ENCODE peak calls at places on chromosomes 7 and 10, in five cellular contexts. One of them, this sample, is unnamed.

GRCh38 chr10:100614416-100614815 is 78.7 kb downstream of the HIF1AN start:
- DNase-seq in AG08396: no peak
- DNase-seq in stimulated activated CD8-positive, alpha-beta memory T cell treated with anti-CD3 and anti-CD28 coated beads, Interleukin-2, amount 100 ng/mL, for 48 hours: no peak
- DNase-seq in posterior vena cava: no peak
- DNase-seq in amniotic epithelial cell: no peak
- DNase-seq in this sample: peak; percentile 68

GRCh38 chr10:36349445-36350063 is 707.5 kb upstream of the FZD8 start:
- DNase-seq in AG08396: peak; percentile 74
- DNase-seq in posterior vena cava: no peak
- DNase-seq in amniotic epithelial cell: peak; percentile 96
- DNase-seq in stimulated activated CD8-positive, alpha-beta memory T cell treated with anti-CD3 and anti-CD28 coated beads, Interleukin-2, amount 100 ng/mL, for 48 hours: no peak
- DNase-seq in this sample: no peak

GRCh38 chr10:22986771-22987542 is 59.1 kb downstream of the ARMC3 start:
- DNase-seq in stimulated activated CD8-positive, alpha-beta memory T cell treated with anti-CD3 and anti-CD28 coated beads, Interleukin-2, amount 100 ng/mL, for 48 hours: no peak
- DNase-seq in amniotic epithelial cell: peak; percentile 35
- DNase-seq in AG08396: peak; percentile 7
- DNase-seq in posterior vena cava: no peak
- DNase-seq in this sample: no peak

GRCh38 chr10:96299383-96299782 is 4.9 kb upstream of the DNTT start:
- DNase-seq in AG08396: no peak
- DNase-seq in amniotic epithelial cell: no peak
- DNase-seq in stimulated activated CD8-positive, alpha-beta memory T cell treated with anti-CD3 and anti-CD28 coated beads, Interleukin-2, amount 100 ng/mL, for 48 hours: no peak
- DNase-seq in posterior vena cava: no peak
- DNase-seq in this sample: no peak

GRCh38 chr7:29285451-29285807 is 90.9 kb downstream of the CHN2 start:
- DNase-seq in stimulated activated CD8-positive, alpha-beta memory T cell treated with anti-CD3 and anti-CD28 coated beads, Interleukin-2, amount 100 ng/mL, for 48 hours: peak; percentile 33
- DNase-seq in AG08396: no peak
- DNase-seq in posterior vena cava: no peak
- DNase-seq in amniotic epithelial cell: peak; percentile 95
- DNase-seq in this sample: no peak

GRCh38 chr7:127798023-127798422 is 146.0 kb downstream of the SND1 start:
- DNase-seq in stimulated activated CD8-positive, alpha-beta memory T cell treated with anti-CD3 and anti-CD28 coated beads, Interleukin-2, amount 100 ng/mL, for 48 hours: no peak
- DNase-seq in amniotic epithelial cell: peak; percentile 21
- DNase-seq in AG08396: no peak
- DNase-seq in posterior vena cava: no peak
- DNase-seq in this sample: no peak

GRCh38 chr7:77727936-77728701 is 31.9 kb downstream of the RSBN1L start:
- DNase-seq in stimulated activated CD8-positive, alpha-beta memory T cell treated with anti-CD3 and anti-CD28 coated beads, Interleukin-2, amount 100 ng/mL, for 48 hours: no peak
- DNase-seq in AG08396: peak; percentile 13
- DNase-seq in amniotic epithelial cell: peak; percentile 42
- DNase-seq in posterior vena cava: no peak
- DNase-seq in this sample: no peak

GRCh38 chr7:66206116-66206908 is 1.2 kb downstream of the TPST1 start:
- DNase-seq in stimulated activated CD8-positive, alpha-beta memory T cell treated with anti-CD3 and anti-CD28 coated beads, Interleukin-2, amount 100 ng/mL, for 48 hours: no peak
- DNase-seq in AG08396: no peak
- DNase-seq in posterior vena cava: no peak
- DNase-seq in amniotic epithelial cell: no peak
- DNase-seq in this sample: peak; percentile 11

GRCh38 chr7:43721193-43721806 is 8.0 kb downstream of the COA1 start:
- DNase-seq in stimulated activated CD8-positive, alpha-beta memory T cell treated with anti-CD3 and anti-CD28 coated beads, Interleukin-2, amount 100 ng/mL, for 48 hours: no peak
- DNase-seq in AG08396: peak; percentile 14
- DNase-seq in amniotic epithelial cell: peak; percentile 53
- DNase-seq in posterior vena cava: no peak
- DNase-seq in this sample: no peak

GRCh38 chr10:1210667-1211066 is 154.5 kb downstream of the WDR37 start:
- DNase-seq in AG08396: no peak
- DNase-seq in posterior vena cava: peak; percentile 79
- DNase-seq in amniotic epithelial cell: no peak
- DNase-seq in stimulated activated CD8-positive, alpha-beta memory T cell treated with anti-CD3 and anti-CD28 coated beads, Interleukin-2, amount 100 ng/mL, for 48 hours: no peak
- DNase-seq in this sample: peak; percentile 59

This sample was measured in mesenteric fat pad.